ENCODE peak calls at places on chromosomes 1 and 21, in nine cellular contexts. One of them, this sample, is unnamed. For H3K27me3, the result is how much of the 10 kb centered on the place peaks cover.

GRCh38 chr1:201538618-201539551 is at the start of gene NAV1:
- DNase-seq in endodermal cell: peak
- DNase-seq in PC-9: peak
- DNase-seq in CD8-positive, alpha-beta memory T cell: no peak
- DNase-seq in neural progenitor cell: peak
- DNase-seq in sigmoid colon: peak
- DNase-seq in NT2/D1: no peak
- DNase-seq in psoas muscle: peak
- DNase-seq in cardiac muscle cell: peak
- DNase-seq in this sample: no peak

GRCh38 chr1:63116016-63116415 is 206.4 kb upstream of the FOXD3 start:
- DNase-seq in NT2/D1: no peak
- DNase-seq in psoas muscle: no peak
- DNase-seq in CD8-positive, alpha-beta memory T cell: no peak
- DNase-seq in sigmoid colon: no peak
- DNase-seq in PC-9: no peak
- DNase-seq in cardiac muscle cell: no peak
- DNase-seq in neural progenitor cell: no peak
- DNase-seq in endodermal cell: no peak
- DNase-seq in this sample: no peak

GRCh38 chr1:38047603-38048146 is 1.1 kb upstream of the POU3F1 start:
- DNase-seq in sigmoid colon: no peak
- DNase-seq in cardiac muscle cell: peak
- DNase-seq in CD8-positive, alpha-beta memory T cell: no peak
- DNase-seq in endodermal cell: peak
- DNase-seq in neural progenitor cell: peak
- DNase-seq in NT2/D1: no peak
- DNase-seq in psoas muscle: no peak
- DNase-seq in PC-9: no peak
- DNase-seq in this sample: no peak

GRCh38 chr1:231778009-231778719 is 151.6 kb downstream of the DISC1 start:
- DNase-seq in endodermal cell: no peak
- DNase-seq in sigmoid colon: no peak
- DNase-seq in psoas muscle: peak
- DNase-seq in cardiac muscle cell: peak
- DNase-seq in NT2/D1: no peak
- DNase-seq in PC-9: peak
- DNase-seq in CD8-positive, alpha-beta memory T cell: no peak
- DNase-seq in neural progenitor cell: no peak
- DNase-seq in this sample: no peak

GRCh38 chr1:2413495-2414296 is 1.3 kb upstream of the PEX10 start:
- DNase-seq in psoas muscle: no peak
- DNase-seq in CD8-positive, alpha-beta memory T cell: no peak
- DNase-seq in endodermal cell: peak
- DNase-seq in neural progenitor cell: peak
- DNase-seq in sigmoid colon: no peak
- DNase-seq in PC-9: peak
- DNase-seq in cardiac muscle cell: no peak
- DNase-seq in NT2/D1: no peak
- DNase-seq in this sample: no peak

GRCh38 chr1:41246568-41246967 is 4.5 kb upstream of the SCMH1 start:
- DNase-seq in CD8-positive, alpha-beta memory T cell: no peak
- DNase-seq in cardiac muscle cell: no peak
- DNase-seq in endodermal cell: no peak
- DNase-seq in PC-9: no peak
- DNase-seq in sigmoid colon: no peak
- DNase-seq in neural progenitor cell: no peak
- DNase-seq in psoas muscle: no peak
- DNase-seq in NT2/D1: no peak
- DNase-seq in this sample: no peak

GRCh38 chr1:78003882-78004718 is 639 bp upstream of the DNAJB4 start:
- DNase-seq in PC-9: peak
- DNase-seq in CD8-positive, alpha-beta memory T cell: peak
- DNase-seq in neural progenitor cell: peak
- DNase-seq in endodermal cell: peak
- DNase-seq in cardiac muscle cell: peak
- DNase-seq in sigmoid colon: peak
- DNase-seq in psoas muscle: peak
- DNase-seq in NT2/D1: peak
- DNase-seq in this sample: peak

GRCh38 chr1:184408580-184408979 is 21.8 kb downstream of the C1orf21 start:
- DNase-seq in neural progenitor cell: peak
- DNase-seq in sigmoid colon: no peak
- DNase-seq in psoas muscle: no peak
- DNase-seq in NT2/D1: no peak
- DNase-seq in cardiac muscle cell: peak
- DNase-seq in CD8-positive, alpha-beta memory T cell: no peak
- DNase-seq in PC-9: no peak
- DNase-seq in endodermal cell: no peak
- DNase-seq in this sample: no peak

GRCh38 chr1:62977321-62977720 is 193.4 kb downstream of the ATG4C start:
- DNase-seq in endodermal cell: no peak
- DNase-seq in sigmoid colon: no peak
- DNase-seq in psoas muscle: no peak
- DNase-seq in neural progenitor cell: no peak
- DNase-seq in CD8-positive, alpha-beta memory T cell: no peak
- DNase-seq in PC-9: no peak
- DNase-seq in cardiac muscle cell: peak
- DNase-seq in NT2/D1: no peak
- DNase-seq in this sample: no peak

GRCh38 chr1:246367046-246367445 is 140.0 kb downstream of the SMYD3 start:
- DNase-seq in sigmoid colon: no peak
- DNase-seq in neural progenitor cell: no peak
- DNase-seq in CD8-positive, alpha-beta memory T cell: no peak
- DNase-seq in endodermal cell: no peak
- DNase-seq in NT2/D1: no peak
- DNase-seq in psoas muscle: no peak
- DNase-seq in PC-9: no peak
- DNase-seq in cardiac muscle cell: no peak
- DNase-seq in this sample: no peak

GRCh38 chr1:176102243-176102642 is 104.8 kb downstream of the COP1 start:
- DNase-seq in PC-9: no peak
- DNase-seq in NT2/D1: no peak
- DNase-seq in cardiac muscle cell: peak
- DNase-seq in neural progenitor cell: no peak
- DNase-seq in CD8-positive, alpha-beta memory T cell: no peak
- DNase-seq in sigmoid colon: no peak
- DNase-seq in psoas muscle: no peak
- DNase-seq in endodermal cell: no peak
- DNase-seq in this sample: no peak

GRCh38 chr21:29979043-29979442 is 39.2 kb upstream of the GRIK1 start:
- DNase-seq in PC-9: no peak
- DNase-seq in CD8-positive, alpha-beta memory T cell: no peak
- DNase-seq in NT2/D1: no peak
- DNase-seq in endodermal cell: no peak
- DNase-seq in neural progenitor cell: no peak
- DNase-seq in cardiac muscle cell: no peak
- DNase-seq in psoas muscle: no peak
- DNase-seq in sigmoid colon: no peak
- DNase-seq in this sample: no peak

GRCh38 chr1:85317580-85317979 is 41.1 kb upstream of the BCL10 start:
- DNase-seq in PC-9: no peak
- DNase-seq in cardiac muscle cell: no peak
- DNase-seq in neural progenitor cell: no peak
- DNase-seq in psoas muscle: no peak
- DNase-seq in endodermal cell: no peak
- DNase-seq in NT2/D1: no peak
- DNase-seq in sigmoid colon: no peak
- DNase-seq in CD8-positive, alpha-beta memory T cell: no peak
- DNase-seq in this sample: no peak

GRCh38 chr1:116673935-116674630 is 6.5 kb upstream of the IGSF3 start:
- DNase-seq in psoas muscle: no peak
- DNase-seq in PC-9: no peak
- DNase-seq in cardiac muscle cell: no peak
- DNase-seq in endodermal cell: no peak
- DNase-seq in sigmoid colon: no peak
- DNase-seq in CD8-positive, alpha-beta memory T cell: no peak
- DNase-seq in NT2/D1: no peak
- DNase-seq in neural progenitor cell: no peak
- DNase-seq in this sample: no peak

GRCh38 chr1:201982923-201983805 is 716 bp downstream of the RNPEP start:
- DNase-seq in sigmoid colon: peak
- DNase-seq in neural progenitor cell: peak
- DNase-seq in endodermal cell: peak
- DNase-seq in cardiac muscle cell: peak
- DNase-seq in PC-9: peak
- DNase-seq in psoas muscle: peak
- DNase-seq in CD8-positive, alpha-beta memory T cell: peak
- DNase-seq in NT2/D1: peak
- DNase-seq in this sample: peak

GRCh38 chr1:15128520-15129313 is 24.8 kb upstream of the TMEM51 start:
- DNase-seq in sigmoid colon: peak
- DNase-seq in endodermal cell: peak
- DNase-seq in PC-9: peak
- DNase-seq in NT2/D1: peak
- DNase-seq in cardiac muscle cell: peak
- DNase-seq in CD8-positive, alpha-beta memory T cell: peak
- DNase-seq in psoas muscle: peak
- DNase-seq in neural progenitor cell: peak
- DNase-seq in this sample: peak

GRCh38 chr1:109425902-109426277 is 358 bp downstream of the PSMA5 start:
- DNase-seq in psoas muscle: peak
- DNase-seq in CD8-positive, alpha-beta memory T cell: no peak
- DNase-seq in PC-9: no peak
- DNase-seq in neural progenitor cell: no peak
- DNase-seq in cardiac muscle cell: no peak
- DNase-seq in sigmoid colon: peak
- DNase-seq in NT2/D1: peak
- DNase-seq in endodermal cell: no peak
- DNase-seq in this sample: peak

GRCh38 chr1:41045740-41046139 is 24.2 kb upstream of the SLFNL1 start:
- DNase-seq in psoas muscle: peak
- DNase-seq in CD8-positive, alpha-beta memory T cell: no peak
- DNase-seq in sigmoid colon: no peak
- DNase-seq in cardiac muscle cell: no peak
- DNase-seq in NT2/D1: no peak
- DNase-seq in neural progenitor cell: no peak
- DNase-seq in PC-9: peak
- DNase-seq in endodermal cell: no peak
- DNase-seq in this sample: no peak

GRCh38 chr1:203180611-203181330 is 5.1 kb upstream of the MYBPH start:
- DNase-seq in psoas muscle: no peak
- DNase-seq in PC-9: no peak
- DNase-seq in sigmoid colon: no peak
- DNase-seq in endodermal cell: no peak
- DNase-seq in CD8-positive, alpha-beta memory T cell: no peak
- DNase-seq in neural progenitor cell: no peak
- DNase-seq in NT2/D1: no peak
- DNase-seq in cardiac muscle cell: no peak
- DNase-seq in this sample: no peak

GRCh38 chr1:9717193-9718005 is 65.9 kb downstream of the PIK3CD start:
- DNase-seq in sigmoid colon: peak
- DNase-seq in cardiac muscle cell: peak
- DNase-seq in psoas muscle: peak
- DNase-seq in NT2/D1: no peak
- DNase-seq in CD8-positive, alpha-beta memory T cell: peak
- DNase-seq in PC-9: no peak
- DNase-seq in endodermal cell: peak
- DNase-seq in neural progenitor cell: no peak
- DNase-seq in this sample: peak

GRCh38 chr1:153635872-153636271 is 2.0 kb downstream of the CHTOP start:
- DNase-seq in cardiac muscle cell: no peak
- DNase-seq in psoas muscle: no peak
- DNase-seq in sigmoid colon: no peak
- DNase-seq in NT2/D1: no peak
- DNase-seq in CD8-positive, alpha-beta memory T cell: no peak
- DNase-seq in neural progenitor cell: no peak
- DNase-seq in endodermal cell: no peak
- DNase-seq in PC-9: no peak
- DNase-seq in this sample: no peak

DNA sequence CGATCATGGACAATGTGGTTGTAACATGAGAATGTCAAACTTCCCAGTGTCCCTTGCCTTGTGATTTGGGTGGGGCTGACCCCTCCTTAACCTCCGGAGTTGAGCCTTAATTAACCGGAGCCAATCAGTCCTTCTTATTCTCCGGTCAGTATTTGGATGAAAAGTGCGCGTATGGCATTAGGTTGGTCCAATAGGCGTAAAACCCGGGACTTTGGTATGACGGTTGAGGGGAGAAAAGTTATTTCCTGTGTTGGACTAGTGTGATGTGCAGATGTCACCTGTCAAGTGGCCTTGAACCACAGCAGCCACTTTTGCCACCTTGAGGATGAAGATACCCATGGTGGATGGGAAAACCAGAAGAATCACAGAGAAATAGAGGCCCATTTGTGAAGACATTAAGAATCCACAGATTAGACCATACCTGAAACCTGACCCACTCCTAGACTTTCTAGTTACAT is 5.1 kb downstream of the PAFAH2 start:
- DNase-seq in psoas muscle: no peak
- DNase-seq in PC-9: no peak
- DNase-seq in cardiac muscle cell: no peak
- DNase-seq in CD8-positive, alpha-beta memory T cell: no peak
- DNase-seq in endodermal cell: no peak
- DNase-seq in neural progenitor cell: no peak
- DNase-seq in NT2/D1: no peak
- DNase-seq in sigmoid colon: no peak
- DNase-seq in this sample: no peak
- H3K27me3 ChIP-seq in psoas muscle: under half
- H3K27me3 ChIP-seq in PC-9: under half
- H3K27me3 ChIP-seq in cardiac muscle cell: under half
- H3K27me3 ChIP-seq in CD8-positive, alpha-beta memory T cell: under half
- H3K27me3 ChIP-seq in endodermal cell: under half
- H3K27me3 ChIP-seq in neural progenitor cell: under half
- H3K27me3 ChIP-seq in NT2/D1: under half
- H3K27me3 ChIP-seq in sigmoid colon: under half
- H3K27me3 ChIP-seq in this sample: under half

GRCh38 chr21:36702622-36702968 is 3.7 kb downstream of the SIM2 start:
- DNase-seq in sigmoid colon: no peak
- DNase-seq in endodermal cell: no peak
- DNase-seq in cardiac muscle cell: no peak
- DNase-seq in psoas muscle: no peak
- DNase-seq in neural progenitor cell: no peak
- DNase-seq in NT2/D1: no peak
- DNase-seq in CD8-positive, alpha-beta memory T cell: no peak
- DNase-seq in PC-9: no peak
- DNase-seq in this sample: no peak
- H3K27me3 ChIP-seq in sigmoid colon: half or more
- H3K27me3 ChIP-seq in endodermal cell: half or more
- H3K27me3 ChIP-seq in cardiac muscle cell: half or more
- H3K27me3 ChIP-seq in psoas muscle: half or more
- H3K27me3 ChIP-seq in neural progenitor cell: half or more
- H3K27me3 ChIP-seq in NT2/D1: half or more
- H3K27me3 ChIP-seq in CD8-positive, alpha-beta memory T cell: half or more
- H3K27me3 ChIP-seq in PC-9: under half
- H3K27me3 ChIP-seq in this sample: half or more

GRCh38 chr1:31775170-31775569 is 11.0 kb upstream of the ADGRB2 start:
- DNase-seq in endodermal cell: no peak
- DNase-seq in cardiac muscle cell: no peak
- DNase-seq in sigmoid colon: no peak
- DNase-seq in PC-9: no peak
- DNase-seq in neural progenitor cell: no peak
- DNase-seq in CD8-positive, alpha-beta memory T cell: no peak
- DNase-seq in NT2/D1: no peak
- DNase-seq in psoas muscle: no peak
- DNase-seq in this sample: no peak
- H3K27me3 ChIP-seq in endodermal cell: under half
- H3K27me3 ChIP-seq in cardiac muscle cell: under half
- H3K27me3 ChIP-seq in sigmoid colon: half or more
- H3K27me3 ChIP-seq in PC-9: under half
- H3K27me3 ChIP-seq in neural progenitor cell: half or more
- H3K27me3 ChIP-seq in CD8-positive, alpha-beta memory T cell: under half
- H3K27me3 ChIP-seq in NT2/D1: under half
- H3K27me3 ChIP-seq in psoas muscle: under half
- H3K27me3 ChIP-seq in this sample: under half

GRCh38 chr1:54499097-54500029 is 48.7 kb upstream of the ACOT11 start:
- DNase-seq in NT2/D1: no peak
- DNase-seq in cardiac muscle cell: peak
- DNase-seq in neural progenitor cell: peak
- DNase-seq in PC-9: peak
- DNase-seq in endodermal cell: peak
- DNase-seq in psoas muscle: no peak
- DNase-seq in CD8-positive, alpha-beta memory T cell: no peak
- DNase-seq in sigmoid colon: no peak
- DNase-seq in this sample: no peak
- H3K27me3 ChIP-seq in NT2/D1: under half
- H3K27me3 ChIP-seq in cardiac muscle cell: under half
- H3K27me3 ChIP-seq in neural progenitor cell: under half
- H3K27me3 ChIP-seq in PC-9: half or more
- H3K27me3 ChIP-seq in endodermal cell: under half
- H3K27me3 ChIP-seq in psoas muscle: under half
- H3K27me3 ChIP-seq in CD8-positive, alpha-beta memory T cell: under half
- H3K27me3 ChIP-seq in sigmoid colon: under half
- H3K27me3 ChIP-seq in this sample: under half

This sample was measured in effector memory CD4-positive, alpha-beta T cell.